ENCODE peak calls at places on chromosomes 2 and 18, in four cellular contexts. W is body of pancreas, Z is adrenal gland, B is right cardiac atrium. K is an unnamed sample.

GRCh38 chr2:101357386-101357785 is 29.9 kb downstream of the CREG2 start:
- DNase-seq in W (no peak), Z (no peak), B (no peak), K (no peak)

GRCh38 chr2:124027182-124027581 is 2.1 kb downstream of the CNTNAP5 start:
- DNase-seq in W (peak; percentile 36), Z (peak; percentile 27), B (no peak), K (peak; percentile 80)

GRCh38 chr2:88190808-88191721 is 20.9 kb downstream of the THNSL2 start:
- DNase-seq in W (peak; percentile 47), Z (peak; percentile 61), B (no peak), K (peak; percentile 53)

GRCh38 chr2:14761118-14761517 is 128.6 kb downstream of the LRATD1 start:
- DNase-seq in W (no peak), Z (no peak), B (no peak), K (no peak)

GRCh38 chr2:164992818-164993217 is 37.5 kb upstream of the SLC38A11 start:
- DNase-seq in W (peak; percentile 80), Z (peak; percentile 79), B (no peak), K (peak; percentile 81)

GRCh38 chr2:170843656-170844055 is 27.0 kb downstream of the GAD1 start:
- DNase-seq in W (no peak), Z (no peak), B (no peak), K (peak; percentile 31)

GRCh38 chr2:101524811-101525430 is 50.0 kb upstream of the RFX8 start:
- DNase-seq in W (no peak), Z (no peak), B (no peak), K (peak; percentile 27)

GRCh38 chr2:201933792-201934229 is 99.8 kb upstream of the FZD7 start:
- DNase-seq in W (no peak), Z (no peak), B (no peak), K (no peak)

GRCh38 chr18:49835405-49835804 is 22.1 kb upstream of the ACAA2 start:
- DNase-seq in W (no peak), Z (no peak), B (no peak), K (no peak)

GRCh38 chr2:196515608-196516007 is 123.9 kb upstream of the CCDC150 start:
- DNase-seq in W (no peak), Z (no peak), B (no peak), K (no peak)

DNA sequence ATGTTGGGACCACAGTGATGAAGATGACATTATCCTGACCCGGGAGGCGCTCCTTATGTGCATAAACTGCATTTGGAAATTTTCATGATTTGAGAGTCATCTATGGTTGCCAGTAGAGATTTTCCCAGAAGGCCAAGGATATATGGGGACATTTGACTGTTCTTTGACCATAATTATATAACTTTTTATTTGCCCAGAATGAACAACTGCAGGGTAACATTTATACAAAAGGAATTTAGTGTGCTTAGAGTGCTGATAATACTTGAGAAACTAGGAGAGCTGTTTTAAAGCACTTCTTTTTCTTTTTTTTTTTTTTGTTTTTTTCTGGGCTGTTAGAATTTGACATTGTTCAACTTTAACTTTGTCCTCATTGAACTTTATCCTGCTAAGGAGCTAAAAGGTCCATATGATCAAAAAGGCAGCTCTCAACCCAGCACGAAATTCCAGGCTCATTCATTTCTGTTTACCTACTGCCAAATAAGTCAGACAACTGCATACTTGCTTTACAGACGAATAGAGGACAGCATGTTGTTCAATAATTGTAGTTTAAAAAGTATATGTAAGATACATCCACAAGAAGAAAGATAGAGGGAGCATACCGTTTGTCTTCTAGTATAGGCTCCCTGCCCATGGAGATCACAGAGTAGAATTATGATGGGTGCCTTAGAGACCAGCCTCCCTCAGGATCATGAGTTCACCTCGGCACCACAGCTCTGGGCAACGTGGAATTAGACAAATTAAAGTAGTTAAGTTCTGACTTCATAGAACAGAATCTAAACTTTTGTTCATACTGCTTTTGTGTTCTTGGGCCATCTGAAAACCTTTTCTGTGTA is 243.0 kb downstream of the NEDD4L start:
- DNase-seq in W (no peak), Z (no peak), B (no peak), K (no peak)
- H3K4me1 ChIP-seq in W (peaks cover 79% of the 10 kb centered on the region), Z (no peaks in the 10 kb centered on the region), B (peaks cover 6% of the 10 kb centered on the region), K (peaks cover 17% of the 10 kb centered on the region)

DNA sequence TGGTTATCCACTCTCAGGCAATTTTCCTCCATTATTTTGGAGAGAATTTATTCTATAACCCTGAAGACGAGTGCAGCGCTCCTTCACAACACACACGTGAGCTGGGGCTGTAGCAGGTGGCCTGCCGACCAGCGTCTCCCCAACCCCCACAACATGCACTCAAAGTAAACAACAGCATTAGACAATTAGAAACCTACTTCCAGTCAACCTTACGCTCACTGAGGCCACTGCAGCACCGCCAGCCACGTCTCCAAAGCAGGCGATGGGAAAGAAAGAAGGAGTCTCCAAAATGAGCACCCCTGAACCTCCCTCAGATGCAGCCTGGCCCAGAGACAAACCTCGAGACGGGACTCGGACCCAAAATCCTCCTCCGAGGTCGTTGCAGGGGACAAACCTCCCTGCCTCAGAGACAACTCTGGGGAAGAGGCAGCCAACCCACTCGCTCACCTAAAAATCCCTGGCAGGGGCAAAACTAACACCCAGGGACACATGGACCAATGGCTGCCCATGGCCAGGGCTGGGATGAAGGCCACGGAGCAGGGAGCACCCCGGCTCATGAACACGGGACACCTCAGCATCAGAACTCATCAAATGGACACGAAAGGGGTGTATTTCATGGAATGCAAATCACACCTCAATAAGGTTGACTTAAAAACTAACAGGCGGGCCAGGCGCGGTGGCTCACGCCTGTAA is 2.6 kb downstream of the SLC66A2 start:
- DNase-seq in W (no peak), Z (no peak), B (no peak), K (no peak)
- H3K4me1 ChIP-seq in W (peaks cover 62% of the 10 kb centered on the region), Z (peaks cover 6% of the 10 kb centered on the region), B (peaks cover 20% of the 10 kb centered on the region), K (no peaks in the 10 kb centered on the region)

GRCh38 chr2:175874291-175874690 is 127.8 kb downstream of the LNPK start:
- DNase-seq in W (no peak), Z (no peak), B (no peak), K (no peak)

GRCh38 chr2:175871949-175872348 is 130.1 kb downstream of the LNPK start:
- DNase-seq in W (no peak), Z (no peak), B (no peak), K (no peak)

GRCh38 chr2:175877845-175878563 is 124.1 kb downstream of the LNPK start:
- DNase-seq in W (no peak), Z (no peak), B (no peak), K (no peak)

GRCh38 chr2:175871331-175871730 is 130.7 kb downstream of the LNPK start:
- DNase-seq in W (no peak), Z (no peak), B (no peak), K (peak; percentile 3)

GRCh38 chr2:175872716-175873115 is 129.4 kb downstream of the LNPK start:
- DNase-seq in W (no peak), Z (no peak), B (no peak), K (no peak)
- H3K4me1 ChIP-seq in W (no peaks in the 10 kb centered on the region), Z (no peaks in the 10 kb centered on the region), B (no peaks in the 10 kb centered on the region), K (peaks cover 11% of the 10 kb centered on the region)

DNA sequence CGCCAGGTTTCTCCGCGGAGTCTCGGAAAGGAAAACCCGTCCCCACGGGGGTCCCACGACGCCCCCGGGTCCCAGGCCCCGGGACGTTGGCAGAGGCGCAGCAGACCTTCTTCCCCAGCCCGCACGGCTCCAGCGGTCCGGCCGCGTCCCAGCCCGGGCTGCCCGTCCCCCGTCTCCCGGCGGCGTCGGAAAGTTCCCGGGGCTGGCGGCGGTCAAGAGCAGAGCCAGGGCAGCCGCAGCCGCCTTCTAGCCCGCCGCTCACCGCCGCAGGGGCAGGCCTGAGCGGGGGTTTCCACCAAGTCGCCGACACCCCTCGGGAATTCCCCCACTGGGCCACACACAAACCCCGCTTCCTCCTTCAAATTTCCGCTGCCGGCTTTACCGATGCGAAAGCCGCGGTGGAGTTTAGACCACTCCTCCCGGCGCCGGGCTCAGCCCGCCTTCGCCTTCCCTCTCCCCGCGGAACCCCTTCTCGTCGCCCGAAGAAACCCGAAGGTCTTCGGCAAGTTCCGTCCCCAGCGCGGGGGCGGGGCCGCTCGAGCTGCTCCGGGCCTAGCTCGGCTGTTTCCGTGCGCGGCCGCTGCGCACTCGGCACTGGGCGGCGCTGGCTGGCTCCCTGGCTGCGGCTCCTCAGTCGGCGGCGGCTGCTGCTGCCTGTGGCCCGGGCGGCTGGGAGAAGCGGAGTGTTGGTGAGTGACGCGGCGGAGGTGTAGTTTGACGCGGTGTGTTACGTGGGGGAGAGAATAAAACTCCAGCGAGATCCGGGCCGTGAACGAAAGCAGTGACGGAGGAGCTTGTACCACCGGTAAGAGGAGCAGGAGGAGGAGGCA is at the start of gene CREB1:
- DNase-seq in W (peak; percentile 98), Z (peak; percentile 98), B (peak; percentile 100), K (peak; percentile 98)
- H3K4me1 ChIP-seq in W (peaks cover 36% of the 10 kb centered on the region), Z (peaks cover 7% of the 10 kb centered on the region), B (no peaks in the 10 kb centered on the region), K (peaks cover 14% of the 10 kb centered on the region)

GRCh38 chr2:1053781-1054180 is 103.1 kb downstream of the SNTG2 start:
- DNase-seq in W (no peak), Z (no peak), B (no peak), K (no peak)
- H3K4me1 ChIP-seq in W (no peaks in the 10 kb centered on the region), Z (no peaks in the 10 kb centered on the region), B (no peaks in the 10 kb centered on the region), K (no peaks in the 10 kb centered on the region)

GRCh38 chr2:68722712-68723111 is 11.9 kb upstream of the ARHGAP25 start:
- DNase-seq in W (no peak), Z (no peak), B (no peak), K (peak; percentile 11)
- H3K4me1 ChIP-seq in W (peaks cover 19% of the 10 kb centered on the region), Z (no peaks in the 10 kb centered on the region), B (no peaks in the 10 kb centered on the region), K (no peaks in the 10 kb centered on the region)

GRCh38 chr18:36321636-36322407 is 24.3 kb downstream of the FHOD3 start:
- DNase-seq in W (no peak), Z (no peak), B (no peak), K (no peak)

GRCh38 chr18:36325846-36326245 is 28.3 kb downstream of the FHOD3 start:
- DNase-seq in W (no peak), Z (no peak), B (no peak), K (no peak)

GRCh38 chr18:36323421-36323820 is 25.9 kb downstream of the FHOD3 start:
- DNase-seq in W (no peak), Z (no peak), B (no peak), K (no peak)

GRCh38 chr18:36322734-36323133 is 25.2 kb downstream of the FHOD3 start:
- DNase-seq in W (no peak), Z (no peak), B (no peak), K (no peak)

DNA sequence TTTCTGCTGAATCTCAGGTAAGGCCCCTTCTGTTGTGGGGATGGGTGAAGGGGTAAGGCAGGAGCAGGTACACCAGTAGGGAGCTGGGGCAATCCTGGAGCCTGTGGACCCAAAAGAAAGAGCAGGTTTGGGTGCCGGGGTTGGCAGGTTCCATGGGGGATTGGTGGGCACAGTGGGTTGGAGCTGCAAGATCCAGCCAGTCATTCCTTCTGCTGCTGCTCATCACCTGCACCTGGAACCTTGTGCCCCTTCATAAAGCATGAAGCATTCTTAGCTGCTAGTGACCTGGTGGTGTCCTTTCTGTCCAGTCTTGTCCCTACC is 24.9 kb downstream of the FHOD3 start:
- DNase-seq in W (no peak), Z (no peak), B (no peak), K (no peak)
- H3K4me1 ChIP-seq in W (no peaks in the 10 kb centered on the region), Z (no peaks in the 10 kb centered on the region), B (peaks cover 2% of the 10 kb centered on the region), K (peaks cover 45% of the 10 kb centered on the region)

DNA sequence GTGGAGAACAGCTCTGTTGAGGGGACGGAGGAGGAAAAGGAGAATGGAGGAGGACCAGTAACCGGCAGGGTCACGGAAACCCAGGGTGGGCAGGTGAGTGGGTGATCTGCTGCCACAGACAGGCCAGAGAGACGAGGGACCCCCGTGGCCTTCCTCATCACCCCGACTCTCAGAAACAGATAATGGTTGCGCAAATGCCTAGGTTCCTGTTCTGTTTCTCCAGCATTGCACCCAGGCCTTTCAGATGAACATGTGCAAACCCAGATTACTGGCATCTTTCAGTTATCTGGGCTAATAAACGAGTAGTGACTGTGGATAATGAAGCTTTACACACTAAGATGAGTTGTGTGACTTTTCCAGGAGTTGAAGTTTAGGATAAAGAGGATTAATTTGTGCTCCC is 46.5 kb downstream of the TET3 start:
- DNase-seq in W (no peak), Z (no peak), B (no peak), K (no peak)
- H3K4me1 ChIP-seq in W (no peaks in the 10 kb centered on the region), Z (no peaks in the 10 kb centered on the region), B (peaks cover 5% of the 10 kb centered on the region), K (peaks cover 5% of the 10 kb centered on the region)

GRCh38 chr2:234555616-234556249 is 58.9 kb upstream of the ARL4C start:
- DNase-seq in W (peak; percentile 11), Z (no peak), B (no peak), K (no peak)
- H3K4me1 ChIP-seq in W (no peaks in the 10 kb centered on the region), Z (no peaks in the 10 kb centered on the region), B (no peaks in the 10 kb centered on the region), K (no peaks in the 10 kb centered on the region)

K was measured in cardiac muscle cell.